ENCODE peak calls at places on chromosomes 4 and X, in seven cellular contexts. T is NCI-H2081; R is left lung; K is WTC11; X is stimulated activated CD4-positive, alpha-beta T cell treated with anti-CD3 and anti-CD28 coated beads, Interleukin-1b, Interleukin-23, amount 100 ng/mL, for 4 hours; N is activated CD4-positive, alpha-beta T cell treated with anti-CD3 and anti-CD28 coated beads, Interleukin-2, amount 10 ng/mL, durations not matched to agents 7 days and 5 days; A is DMS153. Q is an unnamed sample.
A peak's percentile ranks its signal among the peaks of the same experiment; 100 is the strongest.

GRCh38 chr4:78629991-78630541 is 78.5 kb downstream of the ANXA3 start:
- DNase-seq in T (no peak), R (peak; percentile 51), K (no peak), X (no peak), N (no peak), A (no peak), Q (no peak)

GRCh38 chr4:1714303-1715001 is 2.3 kb upstream of the SLBP start:
- DNase-seq in T (peak; percentile 20), R (no peak), K (no peak), X (no peak), N (no peak), A (no peak), Q (no peak)

GRCh38 chr4:7398104-7398423 is 36.7 kb downstream of the PSAPL1 start:
- DNase-seq in T (peak; percentile 68), R (peak; percentile 81), K (no peak), X (no peak), N (no peak), A (peak; percentile 76), Q (peak; percentile 44)

GRCh38 chr4:61511716-61512488 is 311.8 kb downstream of the ADGRL3 start:
- DNase-seq in T (no peak), R (no peak), K (no peak), X (no peak), N (no peak), A (no peak), Q (no peak)

GRCh38 chrX:119238557-119238956 is 2.5 kb downstream of the PGRMC1 start:
- DNase-seq in T (no peak), R (no peak), K (no peak), X (no peak), N (no peak), A (no peak), Q (no peak)

GRCh38 chrX:37697169-37697760 is 11.7 kb downstream of the XK start:
- DNase-seq in T (peak; percentile 67), R (no peak), K (no peak), X (no peak), N (no peak), A (peak; percentile 46), Q (no peak)

GRCh38 chr4:20393486-20394100 is 141.9 kb downstream of the SLIT2 start:
- DNase-seq in T (peak; percentile 90), R (no peak), K (no peak), X (no peak), N (no peak), A (no peak), Q (no peak)

GRCh38 chrX:153845842-153846241 is 15.5 kb upstream of the PDZD4 start:
- DNase-seq in T (no peak), R (no peak), K (no peak), X (no peak), N (no peak), A (no peak), Q (no peak)

GRCh38 chrX:83419030-83419792 is 88.9 kb upstream of the POU3F4 start:
- DNase-seq in T (no peak), R (no peak), K (no peak), X (no peak), N (no peak), A (no peak), Q (no peak)

GRCh38 chr4:23828779-23829178 is 61.1 kb downstream of the PPARGC1A start:
- DNase-seq in T (peak; percentile 87), R (no peak), K (no peak), X (no peak), N (no peak), A (no peak), Q (no peak)

GRCh38 chr4:88659061-88659889 is 38.4 kb downstream of the NAP1L5 start:
- DNase-seq in T (peak; percentile 55), R (no peak), K (peak; percentile 32), X (peak; percentile 5), N (peak; percentile 48), A (peak; percentile 53), Q (peak; percentile 1)

Q was measured in DMS 273 treated with DMSO at 0.1 percent for 48 hours.